ENCODE peak calls at places on chromosome 1, in seven cellular contexts. M is IMR-90, Y is trophoblast cell, A is H9, D is mesendoderm, C is H1, J is neuronal stem cell. P is an unnamed sample.

GRCh38 chr1:162367772-162368171 is 8.9 kb downstream of the SPATA46 start:
- DNase-seq in J (no peak), D (no peak), Y (peak), M (no peak), C (no peak), A (no peak), P (no peak)

GRCh38 chr1:166971252-166971651 is 4.1 kb downstream of the ILDR2 start:
- DNase-seq in A (no peak), M (no peak), Y (no peak), C (no peak), J (no peak), D (no peak), P (no peak)

GRCh38 chr1:151455231-151455630 is 4.1 kb downstream of the POGZ start:
- DNase-seq in A (no peak), Y (no peak), J (no peak), C (no peak), M (no peak), D (no peak), P (no peak)

GRCh38 chr1:39625462-39626273 is 13.8 kb downstream of the HEYL start:
- DNase-seq in Y (no peak), M (peak), C (no peak), A (no peak), J (no peak), D (no peak), P (peak)

GRCh38 chr1:241902376-241903067 is 54.5 kb downstream of the EXO1 start:
- DNase-seq in J (no peak), D (peak), M (peak), C (no peak), A (no peak), Y (peak), P (peak)

GRCh38 chr1:182051938-182052337 is 9.6 kb downstream of the ZNF648 start:
- DNase-seq in M (no peak), Y (no peak), J (no peak), A (no peak), D (no peak), C (no peak), P (no peak)

GRCh38 chr1:85471558-85471957 is 6.6 kb upstream of the DDAH1 start:
- DNase-seq in C (no peak), D (no peak), A (no peak), M (no peak), J (no peak), Y (no peak), P (no peak)

GRCh38 chr1:63615809-63616420 is 22.7 kb downstream of the PGM1 start:
- DNase-seq in M (peak), D (peak), J (peak), A (peak), C (no peak), Y (peak), P (peak)

GRCh38 chr1:35574655-35575400 is 1.7 kb downstream of the TFAP2E start:
- DNase-seq in J (no peak), C (no peak), D (peak), A (no peak), M (no peak), Y (peak), P (no peak)

GRCh38 chr1:2585318-2586092 is 1.1 kb upstream of the PRXL2B start:
- DNase-seq in J (peak), A (peak), C (no peak), Y (no peak), D (peak), M (peak), P (peak)

GRCh38 chr1:239317948-239318347 is 68.4 kb upstream of the CHRM3 start:
- DNase-seq in J (no peak), A (no peak), Y (no peak), C (no peak), M (no peak), D (no peak), P (no peak)

GRCh38 chr1:202270871-202271326 is 70.8 kb downstream of the UBE2T start:
- DNase-seq in A (peak), D (no peak), J (no peak), M (no peak), Y (no peak), C (no peak), P (no peak)

GRCh38 chr1:201291917-201292316 is 8.6 kb downstream of the PKP1 start:
- DNase-seq in J (no peak), M (no peak), Y (no peak), A (no peak), D (no peak), C (no peak), P (no peak)

GRCh38 chr1:94096797-94097549 is 24.0 kb downstream of the ABCA4 start:
- DNase-seq in J (no peak), C (no peak), A (no peak), D (no peak), Y (peak), M (peak), P (peak)

GRCh38 chr1:209743145-209743482 is 12.7 kb upstream of the TRAF3IP3 start:
- DNase-seq in D (no peak), A (no peak), C (no peak), Y (no peak), M (peak), J (no peak), P (no peak)

GRCh38 chr1:241323510-241323909 is 33.5 kb downstream of the RGS7 start:
- DNase-seq in M (peak), A (peak), J (peak), D (peak), C (peak), Y (no peak), P (peak)

GRCh38 chr1:156126043-156126700 is 11.7 kb downstream of the LMNA start:
- DNase-seq in M (peak), Y (peak), D (peak), C (no peak), J (no peak), A (peak), P (peak)

GRCh38 chr1:89890085-89890754 is 69.4 kb downstream of the LRRC8D start:
- DNase-seq in C (no peak), M (no peak), D (peak), A (no peak), Y (peak), J (no peak), P (peak)

GRCh38 chr1:168887381-168887780 is 158.4 kb upstream of the DPT start:
- DNase-seq in D (no peak), C (no peak), Y (no peak), J (no peak), A (no peak), M (no peak), P (no peak)

GRCh38 chr1:29639741-29640427 is 403.6 kb downstream of the PTPRU start:
- DNase-seq in D (peak), Y (no peak), C (no peak), M (peak), J (no peak), A (peak), P (peak)

GRCh38 chr1:239815074-239815473 is 276.6 kb upstream of the FMN2 start:
- DNase-seq in A (no peak), J (no peak), M (no peak), D (no peak), C (no peak), Y (no peak), P (no peak)

GRCh38 chr1:55284856-55285255 is 69.7 kb upstream of the USP24 start:
- DNase-seq in D (peak), C (no peak), Y (no peak), J (peak), M (peak), A (no peak), P (peak)

GRCh38 chr1:100398648-100399047 is 46.3 kb downstream of the CDC14A start:
- DNase-seq in D (no peak), C (no peak), A (no peak), Y (no peak), J (no peak), M (no peak), P (no peak)

GRCh38 chr1:100400332-100400933 is 48.1 kb downstream of the CDC14A start:
- DNase-seq in J (no peak), C (peak), M (no peak), A (peak), D (peak), Y (no peak), P (peak)

GRCh38 chr1:100394286-100394685 is 42.0 kb downstream of the CDC14A start:
- DNase-seq in Y (no peak), M (no peak), A (no peak), J (no peak), C (no peak), D (no peak), P (no peak)

GRCh38 chr1:100396651-100397050 is 44.3 kb downstream of the CDC14A start:
- DNase-seq in M (no peak), D (no peak), J (no peak), A (no peak), Y (no peak), C (no peak), P (no peak)

DNA sequence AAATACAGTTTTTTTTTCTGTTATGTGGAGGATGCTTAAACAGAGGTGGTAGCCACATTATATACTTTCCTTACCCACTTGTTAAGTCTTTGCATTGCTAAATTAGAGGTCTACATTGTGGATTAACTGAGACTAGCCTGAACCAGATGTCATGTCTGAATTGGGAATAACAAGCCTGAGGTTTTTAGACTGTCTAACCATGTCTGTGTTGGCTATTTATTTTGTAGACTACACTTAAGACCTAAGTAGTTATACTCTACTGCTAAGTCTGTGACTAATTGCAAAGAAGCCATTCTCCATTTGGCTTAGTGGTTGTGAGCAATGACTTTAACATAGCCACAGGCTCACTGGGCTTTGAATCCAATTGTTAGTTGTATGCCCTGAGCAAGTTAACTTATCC is 45.4 kb downstream of the CDC14A start:
- DNase-seq in Y (no peak), D (no peak), C (no peak), M (no peak), A (no peak), J (no peak), P (no peak)
- H3K4ac ChIP-seq in Y (no peak), D (no peak), C (no peak), M (no peak), A (no peak), J (no peak), P (no peak)

DNA sequence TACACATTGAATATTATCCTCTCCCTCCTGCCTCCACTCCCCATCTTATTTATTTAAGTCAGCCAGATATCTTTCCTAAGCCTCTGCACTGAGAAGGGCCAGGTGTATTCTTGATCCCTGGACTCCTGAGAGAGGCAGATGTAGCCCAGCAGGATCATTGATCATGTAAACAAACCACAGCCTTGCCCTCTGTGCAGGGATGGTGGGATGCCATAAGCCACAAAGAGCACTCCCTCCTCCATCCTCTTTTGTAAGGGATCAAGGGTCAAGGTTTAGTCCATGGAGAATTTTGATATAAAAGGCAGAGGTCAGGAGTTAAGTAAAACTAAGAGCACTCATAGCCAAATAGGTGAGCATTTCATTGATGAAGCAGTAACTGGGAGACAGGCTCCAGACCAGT is 17.3 kb downstream of the PHGDH start:
- DNase-seq in D (no peak), M (no peak), C (no peak), Y (no peak), A (no peak), J (no peak), P (no peak)
- H3K4ac ChIP-seq in D (no peak), M (no peak), C (no peak), Y (no peak), A (no peak), J (no peak), P (no peak)

DNA sequence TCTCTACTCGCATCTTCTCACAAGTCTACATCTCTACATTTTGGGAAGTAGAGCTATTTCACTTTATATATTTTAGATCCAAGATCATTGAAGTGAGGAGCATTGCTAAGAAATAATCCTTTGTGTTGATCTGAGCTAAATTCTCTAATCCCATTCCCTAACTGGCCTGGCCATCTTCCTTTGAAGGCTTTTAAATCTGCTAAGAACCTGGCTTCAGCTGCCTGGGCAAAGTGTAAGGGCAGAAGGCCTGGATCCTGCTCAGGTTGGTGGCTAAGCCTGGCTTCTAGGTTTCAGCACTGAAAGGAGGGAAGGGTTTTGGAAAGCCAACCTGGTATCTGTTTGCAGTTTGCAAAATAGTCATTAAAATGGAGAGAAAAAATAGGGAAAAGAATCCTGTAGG is 167.6 kb downstream of the BRINP2 start:
- DNase-seq in A (no peak), M (no peak), C (no peak), D (no peak), J (no peak), Y (no peak), P (no peak)
- H3K4ac ChIP-seq in A (no peak), M (no peak), C (no peak), D (no peak), J (no peak), Y (no peak), P (no peak)

GRCh38 chr1:41975850-41976569 is 57.3 kb upstream of the HIVEP3 start:
- DNase-seq in Y (no peak), M (no peak), A (no peak), C (no peak), J (no peak), D (no peak), P (no peak)
- H3K4ac ChIP-seq in Y (no peak), M (no peak), A (no peak), C (no peak), J (no peak), D (no peak), P (no peak)

GRCh38 chr1:45999507-45999906 is 132.9 kb downstream of the PIK3R3 start:
- DNase-seq in C (no peak), M (no peak), J (no peak), A (no peak), Y (no peak), D (no peak), P (no peak)
- H3K4ac ChIP-seq in C (no peak), M (no peak), J (no peak), A (no peak), Y (no peak), D (no peak), P (no peak)

GRCh38 chr1:81547261-81547911 is 253.3 kb upstream of the ADGRL2 start:
- DNase-seq in Y (no peak), D (peak), M (no peak), A (peak), C (peak), J (peak), P (no peak)
- H3K4ac ChIP-seq in Y (no peak), D (no peak), M (no peak), A (no peak), C (peak), J (no peak), P (no peak)

GRCh38 chr1:59997479-59997878 is 70.9 kb upstream of the CYP2J2 start:
- DNase-seq in Y (no peak), C (no peak), A (peak), D (peak), J (no peak), M (no peak), P (no peak)

GRCh38 chr1:59999746-60000145 is 73.2 kb upstream of the CYP2J2 start:
- DNase-seq in D (no peak), Y (no peak), A (no peak), C (no peak), J (no peak), M (no peak), P (no peak)

GRCh38 chr1:59994302-59995198 is 68.0 kb upstream of the CYP2J2 start:
- DNase-seq in M (no peak), D (no peak), C (no peak), J (no peak), Y (peak), A (no peak), P (peak)

GRCh38 chr1:60000625-60001024 is 72.9 kb downstream of the C1orf87 start:
- DNase-seq in M (no peak), D (no peak), Y (no peak), C (no peak), A (no peak), J (no peak), P (no peak)

GRCh38 chr1:59999006-59999405 is 72.4 kb upstream of the CYP2J2 start:
- DNase-seq in A (no peak), D (peak), M (no peak), Y (no peak), J (no peak), C (no peak), P (no peak)
- H3K4ac ChIP-seq in A (no peak), D (no peak), M (no peak), Y (no peak), J (no peak), C (no peak), P (no peak)

GRCh38 chr1:101055623-101056022 is 30.0 kb upstream of the DPH5 start:
- DNase-seq in A (no peak), J (no peak), M (no peak), C (no peak), Y (no peak), D (no peak), P (no peak)

GRCh38 chr1:101051688-101052638 is 26.4 kb upstream of the DPH5 start:
- DNase-seq in C (no peak), Y (no peak), A (no peak), M (no peak), D (no peak), J (no peak), P (no peak)

GRCh38 chr1:101050869-101051268 is 25.3 kb upstream of the DPH5 start:
- DNase-seq in D (no peak), A (no peak), J (no peak), C (no peak), M (no peak), Y (no peak), P (no peak)
- H3K4ac ChIP-seq in D (no peak), A (no peak), J (no peak), C (no peak), M (no peak), Y (no peak), P (no peak)

DNA sequence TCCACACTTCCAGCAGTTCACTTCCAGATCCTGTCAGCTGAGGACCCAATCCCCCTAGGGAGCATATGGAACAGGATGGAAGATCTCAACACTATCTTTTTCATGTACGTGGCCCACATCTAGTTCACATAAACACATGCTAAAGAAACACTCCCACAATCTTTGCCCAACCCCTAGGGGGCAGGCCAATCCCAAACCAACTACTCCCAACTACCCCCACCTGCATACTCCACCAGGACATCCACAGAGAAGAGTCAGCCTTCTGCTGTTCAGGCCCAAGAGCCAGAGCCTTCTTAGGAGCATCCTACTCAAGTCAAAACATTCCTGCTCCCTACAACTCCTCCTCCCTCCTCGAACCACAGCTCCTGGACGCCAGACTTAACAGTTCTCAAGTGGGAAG is 5.6 kb upstream of the SLC5A9 start:
- DNase-seq in C (no peak), D (peak), A (peak), M (no peak), Y (no peak), J (no peak), P (no peak)
- H3K4ac ChIP-seq in C (no peak), D (peak), A (no peak), M (no peak), Y (no peak), J (no peak), P (no peak)